ENCODE peak calls at places on chromosomes 4 and X, in seven cellular contexts. I is stimulated activated CD8-positive, alpha-beta memory T cell treated with anti-CD3 and anti-CD28 coated beads, Interleukin-12 subunit alpha, Interleukin-12 subunit beta, amount 100 ng/mL, for 1 hour; W is progenitor cell of endocrine pancreas; V is smooth muscle cell of the brain vasculature; Q is AG08396; D is stimulated activated CD4-positive, alpha-beta T cell treated with anti-CD3 and anti-CD28 coated beads, Interleukin-4, amount 100 ng/mL, for 1 hour; O is globus pallidus. B is an unnamed sample.

GRCh38 chr4:29046716-29047115 is 1673.5 kb upstream of the PCDH7 start:
- DNase-seq in D (no peak), I (no peak), O (no peak), V (no peak), Q (no peak), W (no peak), B (no peak)

GRCh38 chr4:26624042-26624441 is 40.2 kb downstream of the TBC1D19 start:
- DNase-seq in V (no peak), D (no peak), O (no peak), I (no peak), Q (no peak), W (no peak), B (no peak)

GRCh38 chr4:83231620-83232056 is 53.0 kb downstream of the COQ2 start:
- DNase-seq in V (no peak), I (no peak), Q (no peak), W (no peak), O (no peak), D (no peak), B (no peak)

GRCh38 chr4:152522245-152522644 is 13.6 kb downstream of the FBXW7 start:
- DNase-seq in V (no peak), O (no peak), W (no peak), Q (no peak), D (no peak), I (no peak), B (no peak)

GRCh38 chrX:100750901-100751300 is 19.0 kb upstream of the SYTL4 start:
- DNase-seq in W (no peak), O (no peak), V (no peak), Q (no peak), I (no peak), D (no peak), B (no peak)

GRCh38 chr4:95348418-95348817 is 200.4 kb downstream of the UNC5C start:
- DNase-seq in O (no peak), I (no peak), D (no peak), Q (no peak), W (no peak), V (no peak), B (no peak)

GRCh38 chr4:2634014-2634413 is 97.6 kb downstream of the FAM193A start:
- DNase-seq in Q (no peak), D (no peak), O (no peak), W (no peak), V (no peak), I (no peak), B (no peak)

GRCh38 chr4:26020896-26021295 is 106.9 kb downstream of the SMIM20 start:
- DNase-seq in V (no peak), O (no peak), I (no peak), W (no peak), D (no peak), Q (peak; percentile 69), B (no peak)

GRCh38 chrX:119981286-119982070 is 37.9 kb upstream of the NKAP start:
- DNase-seq in I (no peak), O (no peak), Q (peak; percentile 32), W (no peak), V (no peak), D (no peak), B (peak; percentile 53)

GRCh38 chr4:156948738-156949137 is 22.9 kb downstream of the PDGFC start:
- DNase-seq in O (no peak), D (no peak), I (no peak), W (no peak), V (no peak), Q (no peak), B (no peak)

GRCh38 chr4:117783716-117784115 is 250.6 kb upstream of the NDST3 start:
- DNase-seq in Q (no peak), W (no peak), V (no peak), I (no peak), O (no peak), D (no peak), B (no peak)

GRCh38 chr4:120198411-120198810 is 131.8 kb upstream of the MAD2L1 start:
- DNase-seq in I (no peak), Q (no peak), W (no peak), V (no peak), O (no peak), D (no peak), B (no peak)

GRCh38 chrX:152968193-152968592 is 25.7 kb downstream of the PNMA5 start:
- DNase-seq in D (no peak), V (no peak), Q (no peak), W (no peak), O (no peak), I (no peak), B (no peak)

GRCh38 chr4:74996996-74997395 is 64.1 kb downstream of the PARM1 start:
- DNase-seq in Q (no peak), I (no peak), O (no peak), V (no peak), D (no peak), W (no peak), B (no peak)

GRCh38 chrX:105823092-105823454 is 734 bp downstream of the NRK start:
- DNase-seq in Q (no peak), I (no peak), V (no peak), O (no peak), W (no peak), D (no peak), B (no peak)

GRCh38 chr4:153468587-153468986 is 2.4 kb downstream of the TMEM131L start:
- DNase-seq in O (peak; percentile 16), W (no peak), I (no peak), D (no peak), Q (no peak), V (no peak), B (peak; percentile 91)

GRCh38 chr4:110309686-110310085 is 111.3 kb upstream of the ELOVL6 start:
- DNase-seq in I (no peak), V (peak; percentile 35), Q (no peak), O (no peak), D (no peak), W (no peak), B (no peak)

GRCh38 chr4:47484169-47484568 is 906 bp upstream of the ATP10D start:
- DNase-seq in V (no peak), D (no peak), I (no peak), W (no peak), Q (no peak), O (no peak), B (peak; percentile 11)

GRCh38 chrX:49627030-49627777 is 28.4 kb downstream of the GAGE1 start:
- DNase-seq in W (no peak), V (no peak), O (no peak), I (no peak), D (peak; percentile 4), Q (no peak), B (peak; percentile 3)

GRCh38 chr4:83285022-83285387 is 407 bp upstream of the COQ2 start:
- DNase-seq in W (no peak), I (no peak), O (peak; percentile 56), V (no peak), D (no peak), Q (peak; percentile 30), B (peak; percentile 74)

GRCh38 chr4:115334736-115335411 is 221.5 kb upstream of the NDST4 start:
- DNase-seq in Q (no peak), D (no peak), O (no peak), I (no peak), V (no peak), W (no peak), B (no peak)

GRCh38 chrX:133929836-133930464 is 55.4 kb downstream of the GPC3 start:
- DNase-seq in O (no peak), Q (no peak), W (no peak), D (no peak), V (no peak), I (no peak), B (no peak)

GRCh38 chrX:103878466-103879151 is 46.6 kb upstream of the RAB9B start:
- DNase-seq in Q (peak; percentile 53), W (no peak), I (no peak), O (no peak), D (no peak), V (no peak), B (no peak)

GRCh38 chr4:106325800-106326199 is 9.4 kb downstream of the AIMP1 start:
- DNase-seq in D (no peak), V (no peak), Q (no peak), O (no peak), W (no peak), I (no peak), B (no peak)

GRCh38 chrX:50081282-50081955 is 119.4 kb downstream of the AKAP4 start:
- DNase-seq in O (peak; percentile 39), Q (no peak), W (no peak), I (no peak), D (no peak), V (no peak), B (peak; percentile 5)

GRCh38 chr4:169957785-169958184 is 68.4 kb downstream of the MFAP3L start:
- DNase-seq in D (no peak), Q (no peak), I (no peak), W (no peak), O (no peak), V (no peak), B (no peak)

GRCh38 chr4:100984901-100985300 is 362.4 kb downstream of the PPP3CA start:
- DNase-seq in W (no peak), Q (peak; percentile 7), I (no peak), O (no peak), D (no peak), V (no peak), B (no peak)

GRCh38 chr4:8315343-8316250 is 46.0 kb downstream of the HTRA3 start:
- DNase-seq in V (peak; percentile 37), D (no peak), O (no peak), Q (peak; percentile 89), I (no peak), W (no peak), B (peak; percentile 68)

GRCh38 chrX:15854080-15854655 is 445 bp downstream of the AP1S2 start:
- DNase-seq in W (peak; percentile 57), D (peak; percentile 38), Q (peak; percentile 46), I (peak; percentile 12), O (peak; percentile 54), V (no peak), B (peak; percentile 43)

GRCh38 chrX:32894679-32895078 is 316.7 kb downstream of the DMD start:
- DNase-seq in Q (no peak), O (no peak), D (no peak), W (no peak), V (no peak), I (no peak), B (no peak)

GRCh38 chr4:22874334-22874912 is 181.7 kb downstream of the GBA3 start:
- DNase-seq in D (no peak), O (no peak), V (no peak), W (no peak), I (no peak), Q (no peak), B (no peak)

GRCh38 chr4:72006576-72006975 is 25.2 kb upstream of the NPFFR2 start:
- DNase-seq in V (no peak), W (no peak), Q (peak; percentile 31), D (no peak), I (no peak), O (no peak), B (no peak)

GRCh38 chrX:136780738-136781137 is at the start of gene ARHGEF6:
- DNase-seq in O (no peak), I (no peak), V (no peak), Q (no peak), D (no peak), W (no peak), B (peak; percentile 72)

GRCh38 chr4:153246446-153247115 is 42.3 kb downstream of the TRIM2 start:
- DNase-seq in D (no peak), Q (no peak), O (no peak), W (no peak), V (no peak), I (no peak), B (no peak)

GRCh38 chr4:14155803-14156202 is 528.3 kb upstream of the BOD1L1 start:
- DNase-seq in I (no peak), V (no peak), W (no peak), Q (no peak), O (no peak), D (no peak), B (no peak)

GRCh38 chr4:126144838-126145237 is 830.1 kb downstream of the FAT4 start:
- DNase-seq in Q (no peak), D (no peak), I (no peak), O (no peak), V (no peak), W (no peak), B (no peak)

GRCh38 chrX:9557508-9557907 is 92.7 kb downstream of the TBL1X start:
- DNase-seq in I (no peak), W (no peak), V (no peak), O (no peak), D (no peak), Q (no peak), B (no peak)

GRCh38 chrX:34426334-34426733 is 230.8 kb downstream of the TMEM47 start:
- DNase-seq in V (no peak), W (no peak), Q (no peak), O (no peak), D (no peak), I (no peak), B (no peak)

B was measured in NAMALWA.